ENCODE peak calls at places on chromosomes 4 and X, in five cellular contexts. One of them, this sample, is unnamed.
A peak's percentile ranks its signal among the peaks of the same experiment; 100 is the strongest.

GRCh38 chr4:169626328-169627282 is 6.2 kb downstream of the CLCN3 start:
- DNase-seq in cardiac muscle cell: peak; percentile 18
- DNase-seq in Karpas-422: no peak
- DNase-seq in A549: no peak
- DNase-seq in fibroblast of lung: no peak
- DNase-seq in this sample: no peak

GRCh38 chr4:174434455-174434854 is 87.8 kb downstream of the HPGD start:
- DNase-seq in cardiac muscle cell: no peak
- DNase-seq in Karpas-422: no peak
- DNase-seq in A549: no peak
- DNase-seq in fibroblast of lung: peak; percentile 30
- DNase-seq in this sample: no peak

GRCh38 chrX:9396930-9397329 is 67.9 kb upstream of the TBL1X start:
- DNase-seq in cardiac muscle cell: no peak
- DNase-seq in Karpas-422: no peak
- DNase-seq in A549: peak; percentile 63
- DNase-seq in fibroblast of lung: peak; percentile 71
- DNase-seq in this sample: no peak

GRCh38 chr4:113657834-113658233 is 103.7 kb downstream of the CAMK2D start:
- DNase-seq in cardiac muscle cell: no peak
- DNase-seq in Karpas-422: no peak
- DNase-seq in A549: no peak
- DNase-seq in fibroblast of lung: peak; percentile 71
- DNase-seq in this sample: no peak

GRCh38 chr4:126738926-126739325 is 893.8 kb upstream of the INTU start:
- DNase-seq in cardiac muscle cell: no peak
- DNase-seq in Karpas-422: no peak
- DNase-seq in A549: no peak
- DNase-seq in fibroblast of lung: peak; percentile 35
- DNase-seq in this sample: no peak

GRCh38 chr4:146192060-146192459 is 16.5 kb downstream of the LSM6 start:
- DNase-seq in cardiac muscle cell: no peak
- DNase-seq in Karpas-422: no peak
- DNase-seq in A549: peak; percentile 4
- DNase-seq in fibroblast of lung: no peak
- DNase-seq in this sample: no peak

GRCh38 chr4:7282094-7282370 is 89.7 kb downstream of the SORCS2 start:
- DNase-seq in cardiac muscle cell: no peak
- DNase-seq in Karpas-422: no peak
- DNase-seq in A549: no peak
- DNase-seq in fibroblast of lung: no peak
- DNase-seq in this sample: no peak

GRCh38 chr4:23135792-23136645 is 443.3 kb downstream of the GBA3 start:
- DNase-seq in cardiac muscle cell: peak; percentile 79
- DNase-seq in Karpas-422: peak; percentile 88
- DNase-seq in A549: peak; percentile 46
- DNase-seq in fibroblast of lung: peak; percentile 63
- DNase-seq in this sample: no peak

GRCh38 chr4:185742766-185743165 is 69.2 kb downstream of the SORBS2 start:
- DNase-seq in cardiac muscle cell: no peak
- DNase-seq in Karpas-422: no peak
- DNase-seq in A549: no peak
- DNase-seq in fibroblast of lung: peak; percentile 64
- DNase-seq in this sample: no peak

GRCh38 chrX:134161162-134161561 is 75.8 kb upstream of the CCDC160 start:
- DNase-seq in cardiac muscle cell: no peak
- DNase-seq in Karpas-422: peak; percentile 52
- DNase-seq in A549: no peak
- DNase-seq in fibroblast of lung: no peak
- DNase-seq in this sample: no peak

GRCh38 chr4:41432889-41433288 is 105.1 kb upstream of the LIMCH1 start:
- DNase-seq in cardiac muscle cell: no peak
- DNase-seq in Karpas-422: no peak
- DNase-seq in A549: peak; percentile 57
- DNase-seq in fibroblast of lung: peak; percentile 94
- DNase-seq in this sample: no peak
- H3K4me1 ChIP-seq in cardiac muscle cell: peaks cover 6% of the 10 kb centered on the region
- H3K4me1 ChIP-seq in Karpas-422: no peaks in the 10 kb centered on the region
- H3K4me1 ChIP-seq in A549: peaks cover 85% of the 10 kb centered on the region
- H3K4me1 ChIP-seq in fibroblast of lung: no peaks in the 10 kb centered on the region
- H3K4me1 ChIP-seq in this sample: peaks cover 69% of the 10 kb centered on the region

DNA sequence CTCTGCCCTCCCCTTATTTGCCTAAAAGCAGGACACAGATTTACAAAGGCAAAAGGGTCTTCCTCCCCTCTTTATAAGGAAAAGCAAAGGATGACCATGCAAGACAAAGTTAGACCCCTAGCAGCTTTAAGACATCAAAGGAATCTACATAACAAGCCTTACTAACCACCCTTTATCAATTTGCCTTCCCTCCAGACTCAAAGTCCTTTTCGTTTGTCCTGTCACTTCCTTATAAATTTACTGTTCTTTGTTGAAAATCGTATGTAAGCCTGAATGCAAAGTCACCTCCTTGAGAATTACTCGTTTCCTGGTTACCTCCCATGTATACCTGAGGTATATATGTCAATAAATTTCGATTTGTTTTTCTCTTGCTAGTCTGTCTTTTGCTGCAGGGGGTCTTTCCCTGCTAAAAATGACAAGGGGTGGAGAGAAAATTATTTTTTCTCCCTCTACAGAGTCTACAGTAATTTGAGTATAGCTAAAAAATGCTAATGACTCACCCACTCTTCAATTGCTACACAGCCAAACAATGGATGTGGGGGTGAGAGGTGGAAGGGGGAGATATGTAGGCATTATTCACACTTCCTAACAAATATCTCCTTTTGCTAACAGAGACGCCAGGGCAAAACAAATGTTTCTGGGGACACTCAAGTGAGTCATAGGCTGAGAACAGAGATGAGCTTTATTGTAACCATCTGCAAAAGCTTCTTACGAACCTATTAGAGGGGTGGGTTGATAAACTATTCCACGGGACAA is 13.2 kb downstream of the SCD5 start:
- DNase-seq in cardiac muscle cell: no peak
- DNase-seq in Karpas-422: peak; percentile 76
- DNase-seq in A549: peak; percentile 62
- DNase-seq in fibroblast of lung: peak; percentile 96
- DNase-seq in this sample: no peak
- H3K4me3 ChIP-seq in cardiac muscle cell: no peak overlapping the region
- H3K4me3 ChIP-seq in Karpas-422: peak overlapping the region; percentile 54
- H3K4me3 ChIP-seq in A549: peak overlapping the region; percentile 12
- H3K4me3 ChIP-seq in fibroblast of lung: no peak overlapping the region
- H3K4me3 ChIP-seq in this sample: no peak overlapping the region

DNA sequence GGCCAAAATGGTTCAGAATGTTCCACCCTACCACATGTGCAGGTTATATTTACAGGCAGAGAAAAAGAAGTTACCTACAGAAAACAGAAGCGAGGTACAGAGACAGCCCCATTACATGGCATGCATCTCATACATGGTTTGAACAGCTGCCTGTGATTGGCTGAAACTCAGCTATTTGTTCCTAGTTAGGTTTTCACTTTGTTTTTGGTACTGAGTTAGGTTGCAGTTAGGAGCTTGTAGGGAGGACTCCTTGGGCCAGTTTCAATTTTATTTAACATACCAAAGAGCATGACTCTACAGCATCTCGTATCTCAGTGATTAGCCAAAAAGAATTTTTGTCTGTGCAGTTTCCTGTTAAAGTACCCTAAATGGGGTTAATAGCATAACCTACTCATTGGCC is 392.0 kb downstream of the MAPK10 start:
- DNase-seq in cardiac muscle cell: no peak
- DNase-seq in Karpas-422: peak; percentile 55
- DNase-seq in A549: no peak
- DNase-seq in fibroblast of lung: peak; percentile 60
- DNase-seq in this sample: no peak
- H3K27ac ChIP-seq in cardiac muscle cell: no peak overlapping the region
- H3K27ac ChIP-seq in Karpas-422: peak overlapping the region; percentile 31
- H3K27ac ChIP-seq in A549: no peak overlapping the region
- H3K27ac ChIP-seq in fibroblast of lung: no peak overlapping the region
- H3K27ac ChIP-seq in this sample: no peak overlapping the region

DNA sequence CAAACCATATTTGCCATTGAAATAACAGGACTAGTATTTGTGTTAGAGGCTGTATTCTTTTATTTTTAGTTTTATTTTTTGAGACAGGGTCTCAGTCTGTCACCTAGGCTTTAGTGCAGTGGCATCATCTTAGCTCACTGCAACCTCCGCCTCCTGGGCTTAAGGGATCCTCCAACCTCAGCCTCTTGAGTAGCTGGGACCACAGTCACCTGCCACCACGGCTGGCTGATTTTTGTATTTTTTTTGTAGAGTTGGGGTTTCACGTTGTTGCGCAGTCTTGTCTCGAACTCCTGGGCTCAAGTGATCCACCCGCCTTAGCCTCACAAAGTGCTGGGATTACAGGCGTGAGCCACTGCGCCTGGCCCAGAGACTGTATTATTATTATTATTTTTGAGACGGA is 15.3 kb downstream of the TMEM131L start:
- DNase-seq in cardiac muscle cell: no peak
- DNase-seq in Karpas-422: no peak
- DNase-seq in A549: no peak
- DNase-seq in fibroblast of lung: no peak
- DNase-seq in this sample: no peak
- H3K4me1 ChIP-seq in cardiac muscle cell: no peaks in the 10 kb centered on the region
- H3K4me1 ChIP-seq in Karpas-422: peaks cover 35% of the 10 kb centered on the region
- H3K4me1 ChIP-seq in A549: peaks cover 13% of the 10 kb centered on the region
- H3K4me1 ChIP-seq in fibroblast of lung: peaks cover 4% of the 10 kb centered on the region
- H3K4me1 ChIP-seq in this sample: peaks cover 72% of the 10 kb centered on the region

DNA sequence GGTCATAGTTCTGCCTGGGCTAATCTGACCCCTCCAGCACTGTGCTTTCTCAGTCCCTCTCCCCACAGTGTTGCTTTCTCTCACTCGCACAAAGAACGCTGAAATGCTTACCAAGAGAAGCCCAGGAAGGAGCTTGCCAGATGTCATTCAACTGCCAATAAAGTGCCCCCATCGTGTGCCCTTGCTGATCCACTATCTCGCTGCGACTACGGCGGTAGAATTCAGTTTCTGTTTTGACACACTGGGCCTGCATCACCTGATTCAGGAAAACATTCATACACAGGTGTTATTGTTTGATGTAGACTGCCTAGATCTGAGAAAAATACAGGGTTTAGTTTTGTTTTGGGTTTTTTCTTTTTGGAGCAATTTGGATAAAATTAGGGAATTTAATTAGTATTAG is 121.2 kb downstream of the MANBA start:
- DNase-seq in cardiac muscle cell: no peak
- DNase-seq in Karpas-422: no peak
- DNase-seq in A549: no peak
- DNase-seq in fibroblast of lung: no peak
- DNase-seq in this sample: no peak
- H3K4me3 ChIP-seq in cardiac muscle cell: no peak overlapping the region
- H3K4me3 ChIP-seq in Karpas-422: no peak overlapping the region
- H3K4me3 ChIP-seq in A549: no peak overlapping the region
- H3K4me3 ChIP-seq in fibroblast of lung: no peak overlapping the region
- H3K4me3 ChIP-seq in this sample: no peak overlapping the region

GRCh38 chr4:106051496-106051895 is 156.2 kb downstream of the NPNT start:
- DNase-seq in cardiac muscle cell: no peak
- DNase-seq in Karpas-422: no peak
- DNase-seq in A549: no peak
- DNase-seq in fibroblast of lung: no peak
- DNase-seq in this sample: no peak

GRCh38 chr4:106046083-106046482 is 150.8 kb downstream of the NPNT start:
- DNase-seq in cardiac muscle cell: no peak
- DNase-seq in Karpas-422: no peak
- DNase-seq in A549: no peak
- DNase-seq in fibroblast of lung: no peak
- DNase-seq in this sample: no peak

GRCh38 chr4:106048250-106048931 is 153.1 kb downstream of the NPNT start:
- DNase-seq in cardiac muscle cell: peak; percentile 6
- DNase-seq in Karpas-422: no peak
- DNase-seq in A549: no peak
- DNase-seq in fibroblast of lung: peak; percentile 32
- DNase-seq in this sample: no peak
- H3K27ac ChIP-seq in cardiac muscle cell: peak overlapping the region; percentile 71
- H3K27ac ChIP-seq in Karpas-422: no peak overlapping the region
- H3K27ac ChIP-seq in A549: no peak overlapping the region
- H3K27ac ChIP-seq in fibroblast of lung: no peak overlapping the region
- H3K27ac ChIP-seq in this sample: no peak overlapping the region

This sample was measured in psoas muscle.